ENCODE peak calls at places on chromosomes 1 and 21, in six cellular contexts. E is skeletal muscle cell; T is AG04450; H is activated naive CD4-positive, alpha-beta T cell treated with anti-CD3 and anti-CD28 coated beads, Interleukin-2, amount 50 U/mL, for 16 hours; Q is hypothalamus; M is activated CD4-positive, alpha-beta T cell treated with anti-CD3 and anti-CD28 coated beads, Interleukin-2, amount 50 U/mL, for 1 hour. O is an unnamed sample.

GRCh38 chr1:43522776-43523480 is 7.8 kb upstream of the PTPRF start:
- DNase-seq in E (peak), T (peak), H (no peak), Q (no peak), M (no peak), O (peak)

GRCh38 chr1:183366116-183366515 is 52.1 kb downstream of the NMNAT2 start:
- DNase-seq in E (no peak), T (no peak), H (no peak), Q (no peak), M (no peak), O (no peak)

GRCh38 chr1:67348586-67349252 is 41.0 kb downstream of the IL12RB2 start:
- DNase-seq in E (no peak), T (no peak), H (no peak), Q (no peak), M (no peak), O (no peak)

GRCh38 chr1:12715896-12716437 is at the start of gene AADACL3:
- DNase-seq in E (no peak), T (no peak), H (no peak), Q (no peak), M (no peak), O (no peak)

GRCh38 chr1:54421101-54421504 is 14.9 kb upstream of the SSBP3 start:
- DNase-seq in E (no peak), T (no peak), H (no peak), Q (no peak), M (no peak), O (no peak)

GRCh38 chr1:112840631-112841624 is 115.1 kb downstream of the SLC16A1 start:
- DNase-seq in E (no peak), T (no peak), H (no peak), Q (no peak), M (no peak), O (no peak)

GRCh38 chr1:210251680-210252490 is 19.3 kb downstream of the SERTAD4 start:
- DNase-seq in E (no peak), T (no peak), H (no peak), Q (no peak), M (no peak), O (no peak)

GRCh38 chr1:176692431-176692830 is 229.5 kb downstream of the PAPPA2 start:
- DNase-seq in E (no peak), T (no peak), H (no peak), Q (no peak), M (no peak), O (no peak)

GRCh38 chr1:163048970-163049680 is 20.0 kb upstream of the RGS4 start:
- DNase-seq in E (no peak), T (no peak), H (no peak), Q (no peak), M (no peak), O (no peak)

GRCh38 chr1:27403065-27403726 is 10.8 kb downstream of the GPR3 start:
- DNase-seq in E (peak), T (no peak), H (peak), Q (no peak), M (peak), O (no peak)

GRCh38 chr1:92817986-92818764 is 13.7 kb upstream of the RPL5 start:
- DNase-seq in E (peak), T (no peak), H (no peak), Q (no peak), M (no peak), O (no peak)

GRCh38 chr1:15154480-15155036 is 1.0 kb downstream of the TMEM51 start:
- DNase-seq in E (no peak), T (no peak), H (no peak), Q (no peak), M (no peak), O (no peak)

GRCh38 chr1:167784876-167785550 is 63.2 kb downstream of the MPZL1 start:
- DNase-seq in E (no peak), T (no peak), H (no peak), Q (no peak), M (no peak), O (no peak)

GRCh38 chr21:29302340-29302991 is 3.7 kb downstream of the BACH1 start:
- DNase-seq in E (no peak), T (no peak), H (no peak), Q (no peak), M (no peak), O (no peak)

GRCh38 chr21:17139696-17140095 is 373.1 kb upstream of the CXADR start:
- DNase-seq in E (no peak), T (no peak), H (no peak), Q (no peak), M (no peak), O (peak)

GRCh38 chr1:78165816-78166215 is 120.0 kb downstream of the GIPC2 start:
- DNase-seq in E (no peak), T (no peak), H (no peak), Q (no peak), M (no peak), O (no peak)

GRCh38 chr1:92877792-92878191 is 46.0 kb downstream of the RPL5 start:
- DNase-seq in E (no peak), T (no peak), H (no peak), Q (no peak), M (no peak), O (no peak)

GRCh38 chr1:154304664-154305337 is 16.1 kb upstream of the AQP10 start:
- DNase-seq in E (no peak), T (no peak), H (peak), Q (no peak), M (no peak), O (no peak)

GRCh38 chr1:18970762-18971161 is 14.3 kb upstream of the IFFO2 start:
- DNase-seq in E (no peak), T (no peak), H (no peak), Q (no peak), M (no peak), O (no peak)

GRCh38 chr1:152043870-152044269 is 7.1 kb upstream of the S100A11 start:
- DNase-seq in E (no peak), T (no peak), H (no peak), Q (no peak), M (no peak), O (no peak)

GRCh38 chr21:16821588-16821987 is 691.3 kb upstream of the CXADR start:
- DNase-seq in E (peak), T (no peak), H (no peak), Q (no peak), M (no peak), O (no peak)

GRCh38 chr1:39500862-39501389 is 9.5 kb downstream of the BMP8A start:
- DNase-seq in E (no peak), T (no peak), H (no peak), Q (no peak), M (no peak), O (no peak)

GRCh38 chr1:231315887-231316286 is 21.8 kb downstream of the EXOC8 start:
- DNase-seq in E (no peak), T (no peak), H (peak), Q (no peak), M (peak), O (no peak)

GRCh38 chr1:226482975-226483660 is 65.4 kb upstream of the STUM start:
- DNase-seq in E (no peak), T (no peak), H (no peak), Q (no peak), M (no peak), O (no peak)

GRCh38 chr1:184854456-184855180 is 100.0 kb upstream of the EDEM3 start:
- DNase-seq in E (no peak), T (peak), H (no peak), Q (no peak), M (no peak), O (peak)

GRCh38 chr1:82299680-82300079 is 498.9 kb downstream of the ADGRL2 start:
- DNase-seq in E (no peak), T (no peak), H (no peak), Q (no peak), M (no peak), O (no peak)